ENCODE peak calls at places on chromosomes 13 and 19, in four cellular contexts. P, L, Z and V are unnamed samples.

GRCh38 chr13:40271931-40272775 is 394.3 kb downstream of the FOXO1 start:
- DNase-seq in L (peak), Z (no peak), P (peak), V (peak)

GRCh38 chr13:43298799-43299198 is 275.4 kb downstream of the DNAJC15 start:
- DNase-seq in Z (no peak), L (no peak), P (no peak), V (no peak)

GRCh38 chr19:7492142-7493055 is 3.6 kb upstream of the PEX11G start:
- DNase-seq in Z (no peak), P (peak), L (no peak), V (no peak)

GRCh38 chr19:39602224-39602623 is at the start of gene LGALS13:
- DNase-seq in Z (no peak), L (no peak), P (no peak), V (no peak)

GRCh38 chr19:33905937-33906577 is 109.4 kb downstream of the KCTD15 start:
- DNase-seq in P (no peak), L (no peak), Z (no peak), V (no peak)

GRCh38 chr13:35995136-35995535 is 136.0 kb downstream of the DCLK1 start:
- DNase-seq in Z (no peak), L (no peak), P (no peak), V (no peak)

GRCh38 chr13:48402325-48402962 is 10.5 kb downstream of the LPAR6 start:
- DNase-seq in Z (no peak), L (no peak), P (no peak), V (no peak)

GRCh38 chr13:59746291-59746962 is 417.3 kb downstream of the DIAPH3 start:
- DNase-seq in L (no peak), P (no peak), Z (no peak), V (peak)

GRCh38 chr13:40341086-40341471 is 325.4 kb downstream of the FOXO1 start:
- DNase-seq in L (no peak), P (no peak), Z (no peak), V (no peak)

GRCh38 chr13:49995535-49996165 is 1.2 kb upstream of the TRIM13 start:
- DNase-seq in P (no peak), Z (no peak), L (no peak), V (no peak)

GRCh38 chr19:36528921-36529518 is 949 bp upstream of the ZNF260 start:
- DNase-seq in P (no peak), L (no peak), Z (no peak), V (no peak)

GRCh38 chr13:45133396-45134118 is 13.2 kb downstream of the GTF2F2 start:
- DNase-seq in L (no peak), Z (peak), P (no peak), V (no peak)

GRCh38 chr13:99150575-99151370 is 49.9 kb upstream of the UBAC2 start:
- DNase-seq in L (no peak), Z (no peak), P (peak), V (peak)

GRCh38 chr19:13302521-13303270 is 152.5 kb downstream of the IER2 start:
- DNase-seq in L (no peak), Z (no peak), P (no peak), V (no peak)

GRCh38 chr19:13430790-13431582 is 75.3 kb downstream of the CACNA1A start:
- DNase-seq in P (peak), Z (peak), L (peak), V (peak)

GRCh38 chr19:19256072-19256969 is 16.8 kb downstream of the TM6SF2 start:
- DNase-seq in P (no peak), Z (no peak), L (no peak), V (no peak)

GRCh38 chr13:103762523-103762922 is 696.3 kb upstream of the SLC10A2 start:
- DNase-seq in Z (no peak), L (no peak), P (no peak), V (no peak)